ENCODE peak calls at places on chromosomes 16 and 17, in four cellular contexts. O is GM12878, R is WTC11, U is K562. K is an unnamed sample.

GRCh38 chr16:88815901-88816589 is 4.3 kb upstream of the APRT start:
- DNase-seq in R (peak), O (no peak), U (peak), K (peak)

GRCh38 chr16:89410794-89411309 is 79.5 kb downstream of the ANKRD11 start:
- DNase-seq in U (no peak), R (no peak), O (no peak), K (peak)

GRCh38 chr17:10105513-10106001 is 92.8 kb downstream of the GAS7 start:
- DNase-seq in O (no peak), U (no peak), R (no peak), K (no peak)

GRCh38 chr16:77589071-77589755 is 133.1 kb upstream of the NUDT7 start:
- DNase-seq in O (no peak), U (no peak), R (no peak), K (no peak)

GRCh38 chr17:76088041-76088867 is 9.3 kb downstream of the ZACN start:
- DNase-seq in O (no peak), U (no peak), R (peak), K (peak)

GRCh38 chr17:1087381-1088241 is 90.7 kb downstream of the TIMM22 start:
- DNase-seq in R (peak), O (no peak), U (peak), K (peak)

GRCh38 chr16:30002614-30003346 is 6.7 kb downstream of the INO80E start:
- DNase-seq in U (no peak), R (no peak), O (no peak), K (no peak)

GRCh38 chr16:63596716-63597115 is 1525.1 kb downstream of the CDH11 start:
- DNase-seq in O (no peak), U (no peak), R (no peak), K (no peak)

GRCh38 chr16:25747160-25747758 is 55.5 kb downstream of the HS3ST4 start:
- DNase-seq in O (no peak), R (peak), U (peak), K (no peak)

GRCh38 chr17:38660097-38661026 is 14.4 kb downstream of the EPOP start:
- DNase-seq in R (no peak), O (no peak), U (no peak), K (no peak)

GRCh38 chr17:44222112-44222869 is 2.8 kb upstream of the UBTF start:
- DNase-seq in R (peak), O (no peak), U (peak), K (peak)

GRCh38 chr17:60601443-60602384 is 1.7 kb downstream of the PPM1D start:
- DNase-seq in O (peak), R (peak), U (peak), K (peak)

GRCh38 chr16:68086336-68086821 is 1.2 kb downstream of the NFATC3 start:
- DNase-seq in R (no peak), O (no peak), U (no peak), K (peak)

GRCh38 chr17:19002805-19003542 is 1.6 kb downstream of the FAM83G start:
- DNase-seq in R (no peak), O (no peak), U (no peak), K (no peak)

GRCh38 chr17:6402258-6402657 is 32.7 kb downstream of the AIPL1 start:
- DNase-seq in O (no peak), R (no peak), U (no peak), K (no peak)

GRCh38 chr17:81865733-81866439 is 5.3 kb downstream of the ARHGDIA start:
- DNase-seq in O (no peak), R (no peak), U (no peak), K (peak)

GRCh38 chr16:85595812-85596495 is 17.2 kb upstream of the GSE1 start:
- DNase-seq in U (no peak), R (no peak), O (no peak), K (no peak)

GRCh38 chr16:69443809-69444611 is 19.6 kb downstream of the CYB5B start:
- DNase-seq in O (no peak), U (peak), R (no peak), K (peak)

GRCh38 chr17:79034931-79035485 is 11.0 kb downstream of the C1QTNF1 start:
- DNase-seq in R (no peak), U (no peak), O (no peak), K (no peak)

GRCh38 chr16:65068151-65068740 is 53.6 kb downstream of the CDH11 start:
- DNase-seq in R (no peak), U (no peak), O (no peak), K (no peak)

GRCh38 chr16:57689772-57690558 is 4.6 kb upstream of the DRC7 start:
- DNase-seq in O (peak), U (peak), R (no peak), K (no peak)

GRCh38 chr16:30095166-30096078 is 591 bp downstream of the YPEL3 start:
- DNase-seq in U (no peak), O (no peak), R (no peak), K (no peak)

GRCh38 chr17:7992516-7992915 is 9.9 kb upstream of the GUCY2D start:
- DNase-seq in U (no peak), O (no peak), R (no peak), K (no peak)

GRCh38 chr16:175145-175949 is 1.1 kb upstream of the HBA1 start:
- DNase-seq in O (no peak), R (no peak), U (peak), K (peak)

GRCh38 chr16:9256196-9256595 is 164.8 kb downstream of the HAPSTR1 start:
- DNase-seq in U (peak), O (no peak), R (peak), K (peak)

GRCh38 chr17:49218941-49219913 is 8.7 kb downstream of the ABI3 start:
- DNase-seq in O (peak), R (peak), U (peak), K (peak)

GRCh38 chr17:15955793-15956541 is 11.0 kb downstream of the ADORA2B start:
- DNase-seq in O (no peak), U (peak), R (no peak), K (no peak)

GRCh38 chr16:30698139-30698815 is 694 bp upstream of the SRCAP start:
- DNase-seq in O (peak), R (peak), U (peak), K (peak)

GRCh38 chr16:50458694-50459271 is 89.4 kb upstream of the NKD1 start:
- DNase-seq in U (no peak), R (peak), O (no peak), K (no peak)
- TF ChIP-seq USF1 in U (no peak), R (no peak), O (no peak), K (no peak)

GRCh38 chr17:3906881-3907280 is 9.4 kb downstream of the P2RX1 start:
- DNase-seq in R (no peak), U (no peak), O (no peak), K (no peak)

GRCh38 chr17:3903051-3903825 is 10.4 kb upstream of the CAMKK1 start:
- DNase-seq in O (no peak), R (no peak), U (no peak), K (no peak)

GRCh38 chr17:3904486-3904885 is 11.6 kb upstream of the CAMKK1 start:
- DNase-seq in O (no peak), R (no peak), U (no peak), K (no peak)

GRCh38 chr17:3905017-3905486 is 11.2 kb downstream of the P2RX1 start:
- DNase-seq in U (no peak), R (no peak), O (no peak), K (no peak)

DNA sequence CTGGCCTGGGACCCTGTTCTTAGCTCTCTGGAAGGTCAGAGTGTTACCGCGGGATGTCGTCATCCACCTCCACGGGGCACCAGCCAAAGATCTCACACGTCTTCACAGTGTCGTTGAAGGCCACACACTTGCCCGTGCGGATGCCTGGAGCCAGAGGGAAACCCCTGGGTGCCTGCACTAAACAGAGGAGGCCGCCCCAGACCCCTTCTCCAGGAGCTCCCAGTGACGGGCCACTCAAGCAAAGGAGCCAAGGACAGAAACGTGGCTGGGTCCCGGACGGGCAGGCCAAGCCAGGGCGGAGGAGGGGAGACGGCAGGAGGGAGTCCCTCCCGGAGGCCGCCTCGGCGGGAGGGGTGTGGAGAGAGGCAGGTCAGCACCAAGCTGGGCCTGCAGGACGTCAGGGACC is 11.0 kb upstream of the CAMKK1 start:
- DNase-seq in O (no peak), R (no peak), U (no peak), K (no peak)
- TF ChIP-seq USF1 in O (no peak), R (no peak), U (no peak), K (no peak)

DNA sequence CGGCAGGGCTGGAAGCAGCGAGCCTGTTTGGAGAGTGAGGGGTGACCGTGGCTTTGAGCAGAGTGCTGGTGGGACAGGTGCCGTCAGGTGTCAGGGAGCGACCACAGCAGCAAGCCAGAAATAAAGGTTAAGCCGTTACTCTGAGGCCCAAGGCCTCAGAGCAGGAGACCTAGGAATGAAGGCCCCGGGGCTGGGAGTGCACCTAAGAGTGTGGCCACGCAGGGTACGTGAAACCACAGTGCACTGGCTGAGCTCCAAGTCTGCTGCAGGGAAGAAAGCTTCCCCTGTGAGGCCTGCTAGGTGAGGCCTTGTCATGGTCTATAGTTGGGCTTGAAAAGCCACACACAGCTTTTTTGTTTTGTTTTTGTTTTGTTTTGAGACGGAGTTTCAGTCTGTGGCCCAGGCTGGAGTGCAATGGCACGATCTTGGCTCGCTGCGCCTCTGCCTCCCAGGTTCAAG is 8.7 kb downstream of the CLUAP1 start:
- DNase-seq in U (no peak), O (peak), R (no peak), K (no peak)
- TF ChIP-seq USF1 in U (no peak), O (no peak), R (no peak), K (no peak)

GRCh38 chr16:2043296-2043979 is 4.2 kb downstream of the NTHL1 start:
- DNase-seq in U (no peak), R (no peak), O (no peak), K (no peak)
- TF ChIP-seq USF1 in U (no peak), R (no peak), O (no peak), K (no peak)

GRCh38 chr16:10511829-10512228 is 68.6 kb downstream of the EMP2 start:
- DNase-seq in R (no peak), U (no peak), O (no peak), K (no peak)
- TF ChIP-seq USF1 in R (no peak), U (no peak), O (no peak), K (no peak)

GRCh38 chr17:2939714-2940351 is 123.6 kb downstream of the OR1D5 start:
- DNase-seq in O (no peak), U (no peak), R (no peak), K (no peak)

GRCh38 chr17:2936771-2937321 is 126.6 kb downstream of the OR1D5 start:
- DNase-seq in R (no peak), O (no peak), U (no peak), K (peak)

GRCh38 chr17:2937331-2938003 is 125.9 kb downstream of the OR1D5 start:
- DNase-seq in U (no peak), R (no peak), O (no peak), K (peak)

GRCh38 chr17:2943971-2944370 is 119.4 kb downstream of the OR1D5 start:
- DNase-seq in O (no peak), U (no peak), R (no peak), K (no peak)

DNA sequence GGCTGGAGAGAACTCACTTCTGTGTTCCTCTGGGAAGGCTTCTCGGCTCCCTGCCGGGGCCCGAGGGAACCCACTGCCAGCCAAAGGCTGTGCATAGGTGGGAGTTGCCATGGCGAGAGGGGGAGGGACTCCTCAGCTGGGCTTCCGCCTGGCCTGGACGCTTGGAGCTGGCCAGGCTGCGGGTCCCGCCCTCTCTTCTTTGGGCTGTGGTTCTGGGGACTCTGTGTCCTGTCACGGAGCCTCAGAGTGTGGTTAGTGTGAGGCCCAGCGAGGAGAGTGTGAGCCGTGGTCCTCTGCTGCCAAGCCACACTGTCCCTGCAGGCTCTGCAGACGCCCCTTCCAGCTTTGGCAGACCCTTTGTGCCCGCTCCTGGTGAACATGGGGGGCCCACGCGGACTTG is 123.1 kb downstream of the OR1D5 start:
- DNase-seq in O (no peak), R (peak), U (no peak), K (no peak)
- TF ChIP-seq USF1 in O (no peak), R (no peak), U (no peak), K (no peak)